ENCODE peak calls at places on chromosomes 3 and 15, in six cellular contexts. One of them, this sample, is unnamed.

GRCh38 chr15:38905634-38906033 is 341.0 kb upstream of the RASGRP1 start:
- DNase-seq in HuH-7: no peak
- DNase-seq in endothelial cell: no peak
- DNase-seq in foreskin fibroblast: peak; percentile 65
- DNase-seq in AG20443: no peak
- DNase-seq in cardiac muscle cell: no peak
- DNase-seq in this sample: no peak

GRCh38 chr3:143603774-143604173 is 244.5 kb downstream of the SLC9A9 start:
- DNase-seq in HuH-7: no peak
- DNase-seq in endothelial cell: no peak
- DNase-seq in foreskin fibroblast: no peak
- DNase-seq in AG20443: no peak
- DNase-seq in cardiac muscle cell: no peak
- DNase-seq in this sample: no peak

GRCh38 chr15:59830873-59831272 is 141.8 kb upstream of the BNIP2 start:
- DNase-seq in HuH-7: no peak
- DNase-seq in endothelial cell: no peak
- DNase-seq in foreskin fibroblast: no peak
- DNase-seq in AG20443: no peak
- DNase-seq in cardiac muscle cell: no peak
- DNase-seq in this sample: no peak

GRCh38 chr3:131591394-131591990 is 88.7 kb upstream of the MRPL3 start:
- DNase-seq in HuH-7: no peak
- DNase-seq in endothelial cell: no peak
- DNase-seq in foreskin fibroblast: peak; percentile 91
- DNase-seq in AG20443: peak; percentile 69
- DNase-seq in cardiac muscle cell: peak; percentile 61
- DNase-seq in this sample: peak; percentile 68

GRCh38 chr3:65745306-65745705 is 293.4 kb downstream of the MAGI1 start:
- DNase-seq in HuH-7: no peak
- DNase-seq in endothelial cell: no peak
- DNase-seq in foreskin fibroblast: no peak
- DNase-seq in AG20443: no peak
- DNase-seq in cardiac muscle cell: no peak
- DNase-seq in this sample: no peak

GRCh38 chr3:16741103-16741758 is 136.0 kb upstream of the DAZL start:
- DNase-seq in HuH-7: no peak
- DNase-seq in endothelial cell: no peak
- DNase-seq in foreskin fibroblast: peak; percentile 92
- DNase-seq in AG20443: peak; percentile 86
- DNase-seq in cardiac muscle cell: peak; percentile 92
- DNase-seq in this sample: no peak

GRCh38 chr3:48286308-48286707 is 45.4 kb downstream of the ZNF589 start:
- DNase-seq in HuH-7: no peak
- DNase-seq in endothelial cell: no peak
- DNase-seq in foreskin fibroblast: no peak
- DNase-seq in AG20443: no peak
- DNase-seq in cardiac muscle cell: no peak
- DNase-seq in this sample: no peak

GRCh38 chr3:165778891-165779290 is 58.3 kb downstream of the BCHE start:
- DNase-seq in HuH-7: no peak
- DNase-seq in endothelial cell: no peak
- DNase-seq in foreskin fibroblast: no peak
- DNase-seq in AG20443: no peak
- DNase-seq in cardiac muscle cell: no peak
- DNase-seq in this sample: no peak

GRCh38 chr3:171095063-171095462 is 68.5 kb upstream of the SLC2A2 start:
- DNase-seq in HuH-7: no peak
- DNase-seq in endothelial cell: no peak
- DNase-seq in foreskin fibroblast: no peak
- DNase-seq in AG20443: no peak
- DNase-seq in cardiac muscle cell: peak; percentile 11
- DNase-seq in this sample: no peak

GRCh38 chr3:131402391-131403039 is 20.9 kb downstream of the NUDT16 start:
- DNase-seq in HuH-7: no peak
- DNase-seq in endothelial cell: no peak
- DNase-seq in foreskin fibroblast: peak; percentile 43
- DNase-seq in AG20443: peak; percentile 13
- DNase-seq in cardiac muscle cell: peak; percentile 26
- DNase-seq in this sample: no peak

GRCh38 chr15:69132935-69133861 is 27.2 kb upstream of the GLCE start:
- DNase-seq in HuH-7: no peak
- DNase-seq in endothelial cell: no peak
- DNase-seq in foreskin fibroblast: no peak
- DNase-seq in AG20443: no peak
- DNase-seq in cardiac muscle cell: no peak
- DNase-seq in this sample: no peak

GRCh38 chr15:75237316-75237982 is 20.7 kb upstream of the GOLGA6C start:
- DNase-seq in HuH-7: no peak
- DNase-seq in endothelial cell: no peak
- DNase-seq in foreskin fibroblast: no peak
- DNase-seq in AG20443: peak; percentile 7
- DNase-seq in cardiac muscle cell: no peak
- DNase-seq in this sample: no peak

GRCh38 chr3:184337315-184337714 is at the start of gene FAM131A:
- DNase-seq in HuH-7: no peak
- DNase-seq in endothelial cell: no peak
- DNase-seq in foreskin fibroblast: peak; percentile 58
- DNase-seq in AG20443: peak; percentile 47
- DNase-seq in cardiac muscle cell: peak; percentile 49
- DNase-seq in this sample: no peak

GRCh38 chr3:149480326-149481017 is 6.0 kb downstream of the TM4SF4 start:
- DNase-seq in HuH-7: peak; percentile 65
- DNase-seq in endothelial cell: peak; percentile 87
- DNase-seq in foreskin fibroblast: peak; percentile 94
- DNase-seq in AG20443: peak; percentile 86
- DNase-seq in cardiac muscle cell: peak; percentile 94
- DNase-seq in this sample: peak; percentile 81

GRCh38 chr15:85759391-85759790 is 35.3 kb downstream of the KLHL25 start:
- DNase-seq in HuH-7: no peak
- DNase-seq in endothelial cell: no peak
- DNase-seq in foreskin fibroblast: no peak
- DNase-seq in AG20443: no peak
- DNase-seq in cardiac muscle cell: no peak
- DNase-seq in this sample: no peak

GRCh38 chr3:64880926-64881325 is 193.1 kb upstream of the ADAMTS9 start:
- DNase-seq in HuH-7: no peak
- DNase-seq in endothelial cell: no peak
- DNase-seq in foreskin fibroblast: peak; percentile 12
- DNase-seq in AG20443: no peak
- DNase-seq in cardiac muscle cell: no peak
- DNase-seq in this sample: no peak

GRCh38 chr3:66816110-66816761 is 181.9 kb upstream of the KBTBD8 start:
- DNase-seq in HuH-7: no peak
- DNase-seq in endothelial cell: no peak
- DNase-seq in foreskin fibroblast: peak; percentile 73
- DNase-seq in AG20443: peak; percentile 57
- DNase-seq in cardiac muscle cell: peak; percentile 79
- DNase-seq in this sample: peak; percentile 71

GRCh38 chr15:60787737-60788513 is 309.0 kb upstream of the ICE2 start:
- DNase-seq in HuH-7: peak; percentile 6
- DNase-seq in endothelial cell: peak; percentile 10
- DNase-seq in foreskin fibroblast: peak; percentile 47
- DNase-seq in AG20443: no peak
- DNase-seq in cardiac muscle cell: no peak
- DNase-seq in this sample: no peak

GRCh38 chr15:85475317-85475701 is 94.9 kb downstream of the AKAP13 start:
- DNase-seq in HuH-7: no peak
- DNase-seq in endothelial cell: no peak
- DNase-seq in foreskin fibroblast: peak; percentile 18
- DNase-seq in AG20443: no peak
- DNase-seq in cardiac muscle cell: no peak
- DNase-seq in this sample: no peak

GRCh38 chr15:31296304-31297220 is 30.1 kb upstream of the KLF13 start:
- DNase-seq in HuH-7: peak; percentile 75
- DNase-seq in endothelial cell: no peak
- DNase-seq in foreskin fibroblast: no peak
- DNase-seq in AG20443: no peak
- DNase-seq in cardiac muscle cell: no peak
- DNase-seq in this sample: peak; percentile 74

GRCh38 chr3:131549340-131549739 is 46.6 kb upstream of the MRPL3 start:
- DNase-seq in HuH-7: no peak
- DNase-seq in endothelial cell: peak; percentile 7
- DNase-seq in foreskin fibroblast: no peak
- DNase-seq in AG20443: no peak
- DNase-seq in cardiac muscle cell: no peak
- DNase-seq in this sample: no peak